ENCODE peak calls at places on chromosomes 7 and 10, in eight cellular contexts. One of them, this sample, is unnamed.

GRCh38 chr7:45484094-45484493 is 90.1 kb upstream of the ADCY1 start:
- DNase-seq in IMR-90: no peak
- DNase-seq in fibroblast of lung: no peak
- DNase-seq in nephron progenitor cell: no peak
- DNase-seq in HFFc6: no peak
- DNase-seq in kidney epithelial cell: no peak
- DNase-seq in fibroblast of pulmonary artery: no peak
- DNase-seq in omental fat pad: no peak
- DNase-seq in this sample: no peak

GRCh38 chr10:44981172-44982113 is 2.8 kb upstream of the DEPP1 start:
- DNase-seq in IMR-90: peak; percentile 92
- DNase-seq in fibroblast of lung: peak; percentile 85
- DNase-seq in nephron progenitor cell: no peak
- DNase-seq in HFFc6: peak; percentile 91
- DNase-seq in kidney epithelial cell: peak; percentile 69
- DNase-seq in fibroblast of pulmonary artery: peak; percentile 89
- DNase-seq in omental fat pad: no peak
- DNase-seq in this sample: peak; percentile 75

GRCh38 chr10:125000366-125001312 is 58.7 kb downstream of the ZRANB1 start:
- DNase-seq in IMR-90: peak; percentile 57
- DNase-seq in fibroblast of lung: peak; percentile 63
- DNase-seq in nephron progenitor cell: no peak
- DNase-seq in HFFc6: no peak
- DNase-seq in kidney epithelial cell: no peak
- DNase-seq in fibroblast of pulmonary artery: no peak
- DNase-seq in omental fat pad: peak; percentile 5
- DNase-seq in this sample: no peak

GRCh38 chr10:54869022-54869421 is 68.0 kb upstream of the PCDH15 start:
- DNase-seq in IMR-90: no peak
- DNase-seq in fibroblast of lung: no peak
- DNase-seq in nephron progenitor cell: no peak
- DNase-seq in HFFc6: no peak
- DNase-seq in kidney epithelial cell: no peak
- DNase-seq in fibroblast of pulmonary artery: no peak
- DNase-seq in omental fat pad: no peak
- DNase-seq in this sample: no peak

GRCh38 chr10:60733189-60733815 is 45.0 kb upstream of the CDK1 start:
- DNase-seq in IMR-90: no peak
- DNase-seq in fibroblast of lung: peak; percentile 6
- DNase-seq in nephron progenitor cell: peak; percentile 64
- DNase-seq in HFFc6: no peak
- DNase-seq in kidney epithelial cell: no peak
- DNase-seq in fibroblast of pulmonary artery: no peak
- DNase-seq in omental fat pad: no peak
- DNase-seq in this sample: peak; percentile 89

GRCh38 chr10:77131214-77131613 is 506.4 kb downstream of the KCNMA1 start:
- DNase-seq in IMR-90: peak; percentile 82
- DNase-seq in fibroblast of lung: peak; percentile 67
- DNase-seq in nephron progenitor cell: no peak
- DNase-seq in HFFc6: no peak
- DNase-seq in kidney epithelial cell: no peak
- DNase-seq in fibroblast of pulmonary artery: no peak
- DNase-seq in omental fat pad: no peak
- DNase-seq in this sample: no peak

GRCh38 chr7:28165221-28165807 is 15.3 kb downstream of the JAZF1 start:
- DNase-seq in IMR-90: peak; percentile 25
- DNase-seq in fibroblast of lung: no peak
- DNase-seq in nephron progenitor cell: no peak
- DNase-seq in HFFc6: no peak
- DNase-seq in kidney epithelial cell: no peak
- DNase-seq in fibroblast of pulmonary artery: no peak
- DNase-seq in omental fat pad: no peak
- DNase-seq in this sample: no peak

GRCh38 chr10:131773321-131773988 is 127.4 kb upstream of the PPP2R2D start:
- DNase-seq in IMR-90: no peak
- DNase-seq in fibroblast of lung: no peak
- DNase-seq in nephron progenitor cell: no peak
- DNase-seq in HFFc6: no peak
- DNase-seq in kidney epithelial cell: no peak
- DNase-seq in fibroblast of pulmonary artery: no peak
- DNase-seq in omental fat pad: no peak
- DNase-seq in this sample: no peak

GRCh38 chr7:102415685-102416225 is 17.6 kb upstream of the ORAI2 start:
- DNase-seq in IMR-90: no peak
- DNase-seq in fibroblast of lung: no peak
- DNase-seq in nephron progenitor cell: no peak
- DNase-seq in HFFc6: no peak
- DNase-seq in kidney epithelial cell: no peak
- DNase-seq in fibroblast of pulmonary artery: no peak
- DNase-seq in omental fat pad: no peak
- DNase-seq in this sample: no peak

GRCh38 chr7:28409716-28410627 is 2.3 kb upstream of the CREB5 start:
- DNase-seq in IMR-90: peak; percentile 32
- DNase-seq in fibroblast of lung: peak; percentile 40
- DNase-seq in nephron progenitor cell: peak; percentile 63
- DNase-seq in HFFc6: peak; percentile 30
- DNase-seq in kidney epithelial cell: no peak
- DNase-seq in fibroblast of pulmonary artery: peak; percentile 49
- DNase-seq in omental fat pad: no peak
- DNase-seq in this sample: peak; percentile 64

GRCh38 chr7:122092964-122093797 is 50.9 kb downstream of the AASS start:
- DNase-seq in IMR-90: peak; percentile 82
- DNase-seq in fibroblast of lung: peak; percentile 85
- DNase-seq in nephron progenitor cell: peak; percentile 72
- DNase-seq in HFFc6: peak; percentile 74
- DNase-seq in kidney epithelial cell: peak; percentile 45
- DNase-seq in fibroblast of pulmonary artery: peak; percentile 90
- DNase-seq in omental fat pad: peak; percentile 63
- DNase-seq in this sample: peak; percentile 72
- TF ChIP-seq CTCF in IMR-90: peak; percentile 79
- TF ChIP-seq CTCF in fibroblast of lung: peak; percentile 98
- TF ChIP-seq CTCF in nephron progenitor cell: peak; percentile 88
- TF ChIP-seq CTCF in HFFc6: peak; percentile 95
- TF ChIP-seq CTCF in kidney epithelial cell: peak; percentile 89
- TF ChIP-seq CTCF in fibroblast of pulmonary artery: peak; percentile 99
- TF ChIP-seq CTCF in omental fat pad: no peak
- TF ChIP-seq CTCF in this sample: peak; percentile 68

GRCh38 chr7:157241631-157242030 is 95.2 kb upstream of the DNAJB6 start:
- DNase-seq in IMR-90: no peak
- DNase-seq in fibroblast of lung: no peak
- DNase-seq in nephron progenitor cell: no peak
- DNase-seq in HFFc6: no peak
- DNase-seq in kidney epithelial cell: no peak
- DNase-seq in fibroblast of pulmonary artery: no peak
- DNase-seq in omental fat pad: no peak
- DNase-seq in this sample: no peak

GRCh38 chr7:157235357-157236018 is 96.8 kb downstream of the UBE3C start:
- DNase-seq in IMR-90: peak; percentile 80
- DNase-seq in fibroblast of lung: peak; percentile 63
- DNase-seq in nephron progenitor cell: no peak
- DNase-seq in HFFc6: peak; percentile 45
- DNase-seq in kidney epithelial cell: no peak
- DNase-seq in fibroblast of pulmonary artery: peak; percentile 14
- DNase-seq in omental fat pad: no peak
- DNase-seq in this sample: no peak

GRCh38 chr7:157239571-157240270 is 97.1 kb upstream of the DNAJB6 start:
- DNase-seq in IMR-90: no peak
- DNase-seq in fibroblast of lung: no peak
- DNase-seq in nephron progenitor cell: no peak
- DNase-seq in HFFc6: no peak
- DNase-seq in kidney epithelial cell: no peak
- DNase-seq in fibroblast of pulmonary artery: no peak
- DNase-seq in omental fat pad: no peak
- DNase-seq in this sample: no peak

GRCh38 chr7:157234271-157234670 is 95.5 kb downstream of the UBE3C start:
- DNase-seq in IMR-90: no peak
- DNase-seq in fibroblast of lung: no peak
- DNase-seq in nephron progenitor cell: no peak
- DNase-seq in HFFc6: no peak
- DNase-seq in kidney epithelial cell: no peak
- DNase-seq in fibroblast of pulmonary artery: no peak
- DNase-seq in omental fat pad: no peak
- DNase-seq in this sample: no peak

GRCh38 chr7:157238087-157238486 is 98.7 kb upstream of the DNAJB6 start:
- DNase-seq in IMR-90: no peak
- DNase-seq in fibroblast of lung: no peak
- DNase-seq in nephron progenitor cell: no peak
- DNase-seq in HFFc6: no peak
- DNase-seq in kidney epithelial cell: no peak
- DNase-seq in fibroblast of pulmonary artery: no peak
- DNase-seq in omental fat pad: no peak
- DNase-seq in this sample: peak; percentile 44
- TF ChIP-seq CTCF in IMR-90: no peak
- TF ChIP-seq CTCF in fibroblast of lung: peak; percentile 46
- TF ChIP-seq CTCF in nephron progenitor cell: no peak
- TF ChIP-seq CTCF in HFFc6: peak; percentile 49
- TF ChIP-seq CTCF in kidney epithelial cell: peak; percentile 20
- TF ChIP-seq CTCF in fibroblast of pulmonary artery: no peak
- TF ChIP-seq CTCF in omental fat pad: no peak
- TF ChIP-seq CTCF in this sample: peak; percentile 59

GRCh38 chr7:67788689-67789088 is 792.1 kb downstream of the TYW1 start:
- DNase-seq in IMR-90: no peak
- DNase-seq in fibroblast of lung: peak; percentile 9
- DNase-seq in nephron progenitor cell: peak; percentile 26
- DNase-seq in HFFc6: no peak
- DNase-seq in kidney epithelial cell: no peak
- DNase-seq in fibroblast of pulmonary artery: peak; percentile 9
- DNase-seq in omental fat pad: no peak
- DNase-seq in this sample: no peak
- TF ChIP-seq CTCF in IMR-90: no peak
- TF ChIP-seq CTCF in fibroblast of lung: no peak
- TF ChIP-seq CTCF in nephron progenitor cell: peak; percentile 49
- TF ChIP-seq CTCF in HFFc6: peak; percentile 37
- TF ChIP-seq CTCF in kidney epithelial cell: peak; percentile 32
- TF ChIP-seq CTCF in fibroblast of pulmonary artery: peak; percentile 11
- TF ChIP-seq CTCF in omental fat pad: no peak
- TF ChIP-seq CTCF in this sample: no peak

GRCh38 chr7:48296976-48297375 is 125.7 kb downstream of the ABCA13 start:
- DNase-seq in IMR-90: no peak
- DNase-seq in fibroblast of lung: no peak
- DNase-seq in nephron progenitor cell: no peak
- DNase-seq in HFFc6: no peak
- DNase-seq in kidney epithelial cell: no peak
- DNase-seq in fibroblast of pulmonary artery: no peak
- DNase-seq in omental fat pad: no peak
- DNase-seq in this sample: no peak

GRCh38 chr7:48298779-48299178 is 127.5 kb downstream of the ABCA13 start:
- DNase-seq in IMR-90: peak; percentile 84
- DNase-seq in fibroblast of lung: no peak
- DNase-seq in nephron progenitor cell: no peak
- DNase-seq in HFFc6: peak; percentile 77
- DNase-seq in kidney epithelial cell: peak; percentile 37
- DNase-seq in fibroblast of pulmonary artery: peak; percentile 18
- DNase-seq in omental fat pad: no peak
- DNase-seq in this sample: no peak

GRCh38 chr7:48300301-48300700 is 129.0 kb downstream of the ABCA13 start:
- DNase-seq in IMR-90: no peak
- DNase-seq in fibroblast of lung: no peak
- DNase-seq in nephron progenitor cell: no peak
- DNase-seq in HFFc6: no peak
- DNase-seq in kidney epithelial cell: no peak
- DNase-seq in fibroblast of pulmonary artery: no peak
- DNase-seq in omental fat pad: no peak
- DNase-seq in this sample: no peak

GRCh38 chr7:48301201-48301600 is 129.9 kb downstream of the ABCA13 start:
- DNase-seq in IMR-90: no peak
- DNase-seq in fibroblast of lung: no peak
- DNase-seq in nephron progenitor cell: no peak
- DNase-seq in HFFc6: no peak
- DNase-seq in kidney epithelial cell: no peak
- DNase-seq in fibroblast of pulmonary artery: no peak
- DNase-seq in omental fat pad: no peak
- DNase-seq in this sample: no peak

DNA sequence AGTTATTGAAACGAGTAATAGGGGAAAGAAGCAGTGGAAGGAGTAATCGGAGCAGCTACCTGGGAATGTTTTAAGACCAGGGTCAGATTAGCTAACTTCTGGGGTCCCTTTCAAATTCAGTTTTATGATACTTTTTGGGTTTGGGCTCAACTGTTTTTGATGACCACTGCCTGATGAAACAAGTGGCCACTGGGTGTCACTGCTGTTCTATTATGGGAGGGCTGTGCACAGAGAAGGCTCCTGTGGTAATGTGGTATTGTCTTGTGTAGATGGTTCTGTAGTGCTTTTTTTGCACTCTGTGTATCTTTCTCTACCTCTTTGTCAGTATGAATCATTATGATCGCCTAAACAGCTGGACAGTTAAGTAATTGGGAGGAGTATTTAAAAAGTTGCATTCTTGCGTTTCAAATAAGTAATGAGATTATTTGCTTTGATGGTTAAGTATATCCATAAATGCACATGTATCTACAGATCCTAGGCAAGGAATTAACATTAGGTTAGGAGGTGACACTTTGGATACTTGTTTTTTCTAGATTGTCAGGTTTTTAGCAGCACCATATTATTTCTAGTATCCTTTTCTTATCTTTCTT is 128.4 kb downstream of the ABCA13 start:
- DNase-seq in IMR-90: peak; percentile 80
- DNase-seq in fibroblast of lung: peak; percentile 65
- DNase-seq in nephron progenitor cell: peak; percentile 75
- DNase-seq in HFFc6: peak; percentile 66
- DNase-seq in kidney epithelial cell: no peak
- DNase-seq in fibroblast of pulmonary artery: peak; percentile 72
- DNase-seq in omental fat pad: peak; percentile 34
- DNase-seq in this sample: peak; percentile 81
- TF ChIP-seq CTCF in IMR-90: peak; percentile 82
- TF ChIP-seq CTCF in fibroblast of lung: peak; percentile 86
- TF ChIP-seq CTCF in nephron progenitor cell: peak; percentile 87
- TF ChIP-seq CTCF in HFFc6: peak; percentile 89
- TF ChIP-seq CTCF in kidney epithelial cell: peak; percentile 77
- TF ChIP-seq CTCF in fibroblast of pulmonary artery: peak; percentile 80
- TF ChIP-seq CTCF in omental fat pad: no peak
- TF ChIP-seq CTCF in this sample: peak; percentile 78

GRCh38 chr10:98858525-98858924 is 377.1 kb downstream of the HPSE2 start:
- DNase-seq in IMR-90: peak; percentile 12
- DNase-seq in fibroblast of lung: peak; percentile 16
- DNase-seq in nephron progenitor cell: no peak
- DNase-seq in HFFc6: no peak
- DNase-seq in kidney epithelial cell: no peak
- DNase-seq in fibroblast of pulmonary artery: no peak
- DNase-seq in omental fat pad: no peak
- DNase-seq in this sample: no peak
- TF ChIP-seq CTCF in IMR-90: peak; percentile 9
- TF ChIP-seq CTCF in fibroblast of lung: no peak
- TF ChIP-seq CTCF in nephron progenitor cell: no peak
- TF ChIP-seq CTCF in HFFc6: peak; percentile 64
- TF ChIP-seq CTCF in kidney epithelial cell: no peak
- TF ChIP-seq CTCF in fibroblast of pulmonary artery: no peak
- TF ChIP-seq CTCF in omental fat pad: no peak
- TF ChIP-seq CTCF in this sample: no peak

GRCh38 chr10:23325132-23325531 is 19.5 kb downstream of the C10orf67 start:
- DNase-seq in IMR-90: no peak
- DNase-seq in fibroblast of lung: no peak
- DNase-seq in nephron progenitor cell: no peak
- DNase-seq in HFFc6: no peak
- DNase-seq in kidney epithelial cell: no peak
- DNase-seq in fibroblast of pulmonary artery: no peak
- DNase-seq in omental fat pad: no peak
- DNase-seq in this sample: no peak
- TF ChIP-seq CTCF in IMR-90: no peak
- TF ChIP-seq CTCF in fibroblast of lung: no peak
- TF ChIP-seq CTCF in nephron progenitor cell: no peak
- TF ChIP-seq CTCF in HFFc6: no peak
- TF ChIP-seq CTCF in kidney epithelial cell: no peak
- TF ChIP-seq CTCF in fibroblast of pulmonary artery: peak; percentile 16
- TF ChIP-seq CTCF in omental fat pad: no peak
- TF ChIP-seq CTCF in this sample: no peak

This sample was measured in Calu3.